ENCODE peak calls at places on chromosomes 13 and 19, in five cellular contexts. B, Q, C, K and H are unnamed samples.

GRCh38 chr13:19597523-19597922 is 35.9 kb upstream of the MPHOSPH8 start:
- DNase-seq in K (no peak), Q (peak; percentile 46), B (peak; percentile 89), C (no peak), H (no peak)

GRCh38 chr13:101144808-101145419 is 271.4 kb downstream of the NALCN start:
- DNase-seq in C (peak; percentile 17), Q (no peak), B (peak; percentile 72), K (peak; percentile 21), H (peak; percentile 36)

GRCh38 chr13:41407380-41407779 is 50.0 kb upstream of the RGCC start:
- DNase-seq in C (no peak), K (no peak), B (peak; percentile 42), Q (no peak), H (no peak)

GRCh38 chr19:49216076-49216475 is 58.5 kb downstream of the TRPM4 start:
- DNase-seq in Q (peak; percentile 73), B (peak; percentile 41), K (no peak), C (no peak), H (no peak)

GRCh38 chr19:4403005-4403761 is 743 bp downstream of the CHAF1A start:
- DNase-seq in C (no peak), Q (no peak), K (no peak), B (no peak), H (no peak)

GRCh38 chr19:5096536-5096935 is 127.6 kb downstream of the KDM4B start:
- DNase-seq in C (no peak), K (no peak), Q (no peak), B (no peak), H (no peak)

GRCh38 chr13:102401755-102402154 is at the start of gene FGF14:
- DNase-seq in C (no peak), B (no peak), K (no peak), Q (no peak), H (no peak)

GRCh38 chr13:106499905-106500304 is 35.6 kb downstream of the EFNB2 start:
- DNase-seq in B (peak; percentile 26), Q (no peak), C (no peak), K (no peak), H (no peak)

GRCh38 chr13:97112451-97113152 is 109.5 kb upstream of the MBNL2 start:
- DNase-seq in B (no peak), K (no peak), Q (no peak), C (no peak), H (no peak)

GRCh38 chr13:38421590-38422560 is 72.2 kb downstream of the UFM1 start:
- DNase-seq in B (no peak), Q (no peak), K (no peak), C (no peak), H (no peak)

GRCh38 chr13:101152184-101152583 is 264.1 kb downstream of the NALCN start:
- DNase-seq in C (no peak), B (no peak), Q (no peak), K (no peak), H (no peak)

GRCh38 chr19:31674503-31675186 is 325.4 kb upstream of the TSHZ3 start:
- DNase-seq in B (peak; percentile 45), C (no peak), K (no peak), Q (no peak), H (no peak)

GRCh38 chr19:48513289-48514122 is 1.9 kb upstream of the LMTK3 start:
- DNase-seq in K (peak; percentile 67), B (peak; percentile 52), C (peak; percentile 67), Q (peak; percentile 8), H (peak; percentile 88)

GRCh38 chr13:33782631-33783030 is 35.3 kb upstream of the RFC3 start:
- DNase-seq in C (no peak), Q (no peak), K (no peak), B (no peak), H (no peak)

GRCh38 chr19:48933382-48933932 is at the start of gene DHDH:
- DNase-seq in K (peak; percentile 70), C (peak; percentile 96), B (peak; percentile 32), Q (no peak), H (peak; percentile 85)

GRCh38 chr13:46605824-46606554 is 53.0 kb downstream of the LRCH1 start:
- DNase-seq in K (no peak), B (no peak), Q (no peak), C (no peak), H (peak; percentile 43)

GRCh38 chr13:90416938-90417337 is 930.5 kb upstream of the MIR17HG start:
- DNase-seq in K (no peak), B (no peak), C (no peak), Q (no peak), H (no peak)

GRCh38 chr19:55647732-55648656 is at the start of gene CCDC106:
- DNase-seq in K (peak; percentile 62), C (peak; percentile 86), B (peak; percentile 56), Q (no peak), H (peak; percentile 70)

GRCh38 chr19:37511821-37512220 is 5.1 kb downstream of the ZNF793 start:
- DNase-seq in C (no peak), K (no peak), Q (no peak), B (no peak), H (no peak)

GRCh38 chr13:23855360-23855759 is 33.8 kb downstream of the MIPEP start:
- DNase-seq in C (no peak), Q (no peak), B (no peak), K (no peak), H (no peak)

GRCh38 chr19:47637550-47637949 is 28.6 kb downstream of the BICRA start:
- DNase-seq in C (no peak), K (no peak), Q (peak; percentile 49), B (peak; percentile 45), H (no peak)

GRCh38 chr13:48873598-48873997 is 102.1 kb upstream of the FNDC3A start:
- DNase-seq in B (peak; percentile 61), K (no peak), Q (no peak), C (no peak), H (no peak)
- TF ChIP-seq CTCF in B (peak; percentile 23), K (no peak), Q (peak; percentile 38), C (no peak), H (no peak)

GRCh38 chr13:98871727-98872126 is 106.1 kb downstream of the DOCK9 start:
- DNase-seq in B (no peak), C (no peak), Q (no peak), K (no peak), H (no peak)
- TF ChIP-seq CTCF in B (no peak), C (no peak), Q (no peak), K (no peak), H (no peak)

GRCh38 chr13:29021717-29022116 is 201.6 kb downstream of the MTUS2 start:
- DNase-seq in K (no peak), C (no peak), B (no peak), Q (no peak), H (no peak)
- TF ChIP-seq CTCF in K (no peak), C (no peak), B (no peak), Q (no peak), H (no peak)

GRCh38 chr13:95659500-95659899 is 15.0 kb upstream of the DZIP1 start:
- DNase-seq in Q (no peak), K (no peak), C (no peak), B (no peak), H (no peak)
- TF ChIP-seq CTCF in Q (no peak), K (no peak), C (no peak), B (no peak), H (no peak)

GRCh38 chr13:35956074-35956473 is 175.1 kb downstream of the DCLK1 start:
- DNase-seq in Q (no peak), B (no peak), K (no peak), C (no peak), H (no peak)

GRCh38 chr13:35954207-35954560 is 177.0 kb downstream of the DCLK1 start:
- DNase-seq in K (no peak), Q (no peak), C (no peak), B (no peak), H (no peak)

GRCh38 chr13:35957174-35957867 is 173.9 kb downstream of the DCLK1 start:
- DNase-seq in Q (peak; percentile 60), C (no peak), B (peak; percentile 83), K (no peak), H (no peak)

GRCh38 chr13:35957996-35958395 is 173.2 kb downstream of the DCLK1 start:
- DNase-seq in Q (no peak), B (no peak), K (no peak), C (no peak), H (no peak)

DNA sequence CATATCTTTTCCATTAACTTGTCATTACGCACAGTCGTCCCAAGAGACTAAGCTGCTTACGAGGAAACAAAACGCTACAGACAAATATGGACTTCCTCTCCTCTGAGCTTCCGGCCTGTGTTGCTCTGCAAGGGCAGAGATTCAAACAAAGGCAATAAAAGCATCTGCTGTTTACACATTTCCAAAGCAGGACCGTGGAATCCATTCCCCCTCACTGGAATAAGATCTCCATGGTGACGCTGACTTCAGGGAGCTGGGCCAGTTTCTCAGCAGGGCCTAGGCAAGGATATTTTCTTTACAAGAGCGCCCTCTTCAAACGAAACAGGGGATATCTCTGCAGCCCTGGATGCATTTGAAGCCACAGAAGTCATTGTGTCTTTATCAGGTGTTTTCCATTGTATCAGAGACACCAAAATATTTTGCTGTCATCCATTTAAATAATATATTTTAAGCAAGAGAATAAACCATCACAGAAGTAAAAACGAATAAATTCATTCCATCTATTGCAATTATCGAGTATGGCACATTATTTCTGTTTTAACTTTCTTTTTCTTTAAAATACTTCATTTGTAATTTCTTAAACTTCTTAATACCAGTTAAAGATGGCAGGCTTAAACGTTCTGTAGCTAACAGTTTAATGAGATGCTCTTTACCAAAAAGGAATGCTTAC is 177.5 kb downstream of the DCLK1 start:
- DNase-seq in B (peak; percentile 94), Q (peak; percentile 85), C (peak; percentile 5), K (peak; percentile 50), H (no peak)
- TF ChIP-seq CTCF in B (peak; percentile 81), Q (peak; percentile 77), C (peak; percentile 36), K (peak; percentile 45), H (no peak)

DNA sequence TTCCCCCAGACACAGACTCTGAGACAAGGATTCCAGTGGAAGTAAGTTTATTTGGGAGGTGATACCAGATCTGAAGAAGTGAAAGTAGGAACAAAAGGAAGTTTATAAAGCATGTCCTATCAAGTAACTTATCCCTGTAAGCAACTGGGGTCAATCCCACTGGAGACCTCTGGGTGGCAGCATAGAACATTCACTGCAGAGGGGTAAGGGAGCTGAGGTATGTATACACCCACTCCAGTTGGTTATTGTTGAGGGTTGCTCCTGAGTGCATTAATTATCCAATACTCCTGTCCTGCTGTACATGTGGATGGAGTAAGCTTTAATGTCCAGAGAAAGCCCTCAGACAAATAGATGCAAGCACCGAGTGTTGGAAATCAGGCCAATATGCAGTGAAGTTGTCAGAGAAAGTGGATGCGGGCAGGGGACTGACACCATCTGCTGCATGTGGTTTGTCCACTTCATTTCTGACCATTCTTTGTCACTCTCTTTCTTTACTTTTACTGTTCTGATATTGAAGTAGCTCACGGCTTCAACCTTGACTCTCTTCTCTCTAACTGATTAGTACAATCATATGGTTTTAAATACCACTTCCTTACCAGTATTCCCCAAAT is 46.7 kb downstream of the NOTCH3 start:
- DNase-seq in B (peak; percentile 61), Q (no peak), K (peak; percentile 51), C (peak; percentile 72), H (no peak)
- TF ChIP-seq CTCF in B (peak; percentile 76), Q (peak; percentile 67), K (peak; percentile 71), C (peak; percentile 76), H (peak; percentile 34)